ENCODE peak calls at places on chromosomes 12 and 14, in six cellular contexts. C is NCI-H1092, H is substantia nigra, Y is ELR, U is T-helper 2 cell, A is frontal cortex. M is an unnamed sample.

GRCh38 chr12:57027805-57028153 is 11.4 kb upstream of the TAC3 start:
- DNase-seq in H (no peak), C (no peak), A (no peak), Y (no peak), U (no peak), M (no peak)

GRCh38 chr14:49578141-49578540 is 8.0 kb downstream of the RPS29 start:
- DNase-seq in A (no peak), U (no peak), Y (no peak), C (no peak), H (no peak), M (no peak)

GRCh38 chr12:84986586-84986985 is 49.5 kb downstream of the TSPAN19 start:
- DNase-seq in A (no peak), U (no peak), C (peak; percentile 24), H (no peak), Y (peak; percentile 32), M (no peak)

GRCh38 chr12:76927170-76927784 is 48.5 kb upstream of the CSRP2 start:
- DNase-seq in A (no peak), U (no peak), H (no peak), C (no peak), Y (peak; percentile 56), M (no peak)

GRCh38 chr14:102732924-102733323 is 44.3 kb upstream of the TRAF3 start:
- DNase-seq in C (no peak), A (no peak), Y (no peak), U (no peak), H (no peak), M (no peak)

GRCh38 chr14:55891692-55892091 is 226.5 kb upstream of the PELI2 start:
- DNase-seq in A (no peak), C (no peak), Y (no peak), H (no peak), U (no peak), M (no peak)

GRCh38 chr12:82363990-82364389 is 5.7 kb downstream of the METTL25 start:
- DNase-seq in H (no peak), U (no peak), A (no peak), Y (no peak), C (no peak), M (no peak)

GRCh38 chr12:112978163-112979081 is at the start of gene OAS2:
- DNase-seq in Y (peak; percentile 86), C (no peak), H (no peak), U (peak; percentile 23), A (no peak), M (no peak)

GRCh38 chr12:67531519-67531918 is 117.0 kb upstream of the DYRK2 start:
- DNase-seq in Y (no peak), A (no peak), C (no peak), H (no peak), U (no peak), M (no peak)

GRCh38 chr12:84772281-84772680 is 140.3 kb downstream of the SLC6A15 start:
- DNase-seq in H (no peak), Y (peak; percentile 9), A (no peak), U (no peak), C (no peak), M (no peak)

M was measured in NCI-H1436 treated with DMSO at 0.1 percent for 48 hours.